ENCODE peak calls at places on chromosome 4, in seven cellular contexts. J is PC-3, X is HCT116, K is mammary epithelial cell, B is mesenchymal stem cell, O is MM.1S, A is neuronal stem cell. F is an unnamed sample.

GRCh38 chr4:26178874-26179273 is 141.9 kb upstream of the RBPJ start:
- DNase-seq in K (no peak), B (no peak), O (no peak), A (no peak), X (no peak), J (no peak), F (peak; percentile 32)

GRCh38 chr4:73589887-73590801 is 30.1 kb downstream of the RASSF6 start:
- DNase-seq in O (peak; percentile 78), B (peak; percentile 18), K (no peak), J (no peak), A (no peak), X (no peak), F (peak; percentile 91)

GRCh38 chr4:23789765-23790164 is 100.1 kb downstream of the PPARGC1A start:
- DNase-seq in B (peak; percentile 80), K (no peak), A (no peak), J (no peak), X (no peak), O (no peak), F (no peak)

GRCh38 chr4:100962698-100963097 is 384.6 kb downstream of the PPP3CA start:
- DNase-seq in X (no peak), K (no peak), B (no peak), J (no peak), A (no peak), O (no peak), F (no peak)

GRCh38 chr4:23902203-23902602 is 12.4 kb upstream of the PPARGC1A start:
- DNase-seq in O (no peak), J (no peak), K (no peak), X (no peak), B (no peak), A (no peak), F (no peak)

GRCh38 chr4:54318904-54319303 is 89.8 kb downstream of the PDGFRA start:
- DNase-seq in X (peak; percentile 21), J (peak; percentile 73), A (peak; percentile 31), B (peak; percentile 63), O (peak; percentile 65), K (peak; percentile 25), F (peak; percentile 82)

GRCh38 chr4:14415146-14415545 is 587.1 kb upstream of the CPEB2 start:
- DNase-seq in O (no peak), B (peak; percentile 29), A (peak; percentile 15), K (peak; percentile 25), J (peak; percentile 33), X (no peak), F (no peak)

GRCh38 chr4:98467627-98468072 is 190.8 kb downstream of the TSPAN5 start:
- DNase-seq in A (peak; percentile 69), B (peak; percentile 90), O (peak; percentile 89), X (peak; percentile 80), J (peak; percentile 90), K (peak; percentile 81), F (peak; percentile 91)

GRCh38 chr4:79576480-79576803 is 168.4 kb upstream of the GK2 start:
- DNase-seq in K (peak; percentile 9), A (peak; percentile 23), X (no peak), O (peak; percentile 55), B (peak; percentile 50), J (peak; percentile 60), F (peak; percentile 51)

GRCh38 chr4:125044886-125045285 is 269.9 kb upstream of the FAT4 start:
- DNase-seq in K (no peak), X (no peak), O (no peak), A (no peak), J (no peak), B (no peak), F (no peak)

GRCh38 chr4:104064650-104065577 is 345.1 kb upstream of the TACR3 start:
- DNase-seq in K (peak; percentile 20), J (peak; percentile 54), X (peak; percentile 56), B (peak; percentile 64), O (peak; percentile 71), A (peak; percentile 38), F (peak; percentile 67)

GRCh38 chr4:158810487-158811215 is 41.8 kb downstream of the FNIP2 start:
- DNase-seq in J (peak; percentile 92), O (no peak), B (peak; percentile 95), K (peak; percentile 87), A (no peak), X (peak; percentile 8), F (no peak)

GRCh38 chr4:9762823-9763475 is 18.5 kb upstream of the DRD5 start:
- DNase-seq in X (peak; percentile 70), K (peak; percentile 68), A (peak; percentile 76), O (peak; percentile 83), J (peak; percentile 72), B (peak; percentile 3), F (peak; percentile 88)

GRCh38 chr4:93217423-93217822 is 611.1 kb upstream of the ATOH1 start:
- DNase-seq in J (no peak), B (peak; percentile 5), A (peak; percentile 26), O (no peak), X (no peak), K (no peak), F (no peak)

GRCh38 chr4:58776627-58777026 is 1666.4 kb upstream of the IGFBP7 start:
- DNase-seq in J (peak; percentile 92), X (no peak), A (no peak), B (peak; percentile 80), K (no peak), O (no peak), F (no peak)

GRCh38 chr4:36651253-36651652 is 369.8 kb downstream of the DTHD1 start:
- DNase-seq in A (no peak), K (peak; percentile 3), X (peak; percentile 2), B (no peak), J (no peak), O (peak; percentile 41), F (no peak)

GRCh38 chr4:27084685-27085356 is 224.2 kb downstream of the STIM2 start:
- DNase-seq in K (no peak), O (peak; percentile 11), J (peak; percentile 34), A (peak; percentile 49), B (peak; percentile 19), X (no peak), F (no peak)

GRCh38 chr4:107711831-107712230 is 8.2 kb downstream of the PAPSS1 start:
- DNase-seq in J (no peak), B (no peak), A (no peak), K (no peak), O (no peak), X (no peak), F (no peak)

GRCh38 chr4:37599092-37599800 is 86.9 kb downstream of the RELL1 start:
- DNase-seq in K (no peak), J (no peak), A (no peak), O (no peak), B (no peak), X (no peak), F (no peak)

GRCh38 chr4:15002659-15003440 is 569 bp downstream of the CPEB2 start:
- DNase-seq in K (peak; percentile 76), O (peak; percentile 86), B (peak; percentile 85), J (peak; percentile 59), A (peak; percentile 71), X (no peak), F (peak; percentile 90)

GRCh38 chr4:86592553-86593249 is 1.4 kb upstream of the PTPN13 start:
- DNase-seq in K (peak; percentile 30), X (no peak), J (peak; percentile 45), A (no peak), O (no peak), B (peak; percentile 33), F (no peak)
- H3K4me2 ChIP-seq in K (peak overlapping the region; percentile 80), X (peak overlapping the region; percentile 86), J (peak overlapping the region; percentile 84), A (peak overlapping the region; percentile 58), O (no peak overlapping the region), B (peak overlapping the region; percentile 72), F (no peak overlapping the region)

GRCh38 chr4:55920571-55920970 is 28.2 kb upstream of the CEP135 start:
- DNase-seq in X (no peak), J (no peak), K (no peak), A (no peak), O (no peak), B (no peak), F (no peak)
- H3K4me2 ChIP-seq in X (no peak overlapping the region), J (no peak overlapping the region), K (no peak overlapping the region), A (no peak overlapping the region), O (no peak overlapping the region), B (no peak overlapping the region), F (no peak overlapping the region)

DNA sequence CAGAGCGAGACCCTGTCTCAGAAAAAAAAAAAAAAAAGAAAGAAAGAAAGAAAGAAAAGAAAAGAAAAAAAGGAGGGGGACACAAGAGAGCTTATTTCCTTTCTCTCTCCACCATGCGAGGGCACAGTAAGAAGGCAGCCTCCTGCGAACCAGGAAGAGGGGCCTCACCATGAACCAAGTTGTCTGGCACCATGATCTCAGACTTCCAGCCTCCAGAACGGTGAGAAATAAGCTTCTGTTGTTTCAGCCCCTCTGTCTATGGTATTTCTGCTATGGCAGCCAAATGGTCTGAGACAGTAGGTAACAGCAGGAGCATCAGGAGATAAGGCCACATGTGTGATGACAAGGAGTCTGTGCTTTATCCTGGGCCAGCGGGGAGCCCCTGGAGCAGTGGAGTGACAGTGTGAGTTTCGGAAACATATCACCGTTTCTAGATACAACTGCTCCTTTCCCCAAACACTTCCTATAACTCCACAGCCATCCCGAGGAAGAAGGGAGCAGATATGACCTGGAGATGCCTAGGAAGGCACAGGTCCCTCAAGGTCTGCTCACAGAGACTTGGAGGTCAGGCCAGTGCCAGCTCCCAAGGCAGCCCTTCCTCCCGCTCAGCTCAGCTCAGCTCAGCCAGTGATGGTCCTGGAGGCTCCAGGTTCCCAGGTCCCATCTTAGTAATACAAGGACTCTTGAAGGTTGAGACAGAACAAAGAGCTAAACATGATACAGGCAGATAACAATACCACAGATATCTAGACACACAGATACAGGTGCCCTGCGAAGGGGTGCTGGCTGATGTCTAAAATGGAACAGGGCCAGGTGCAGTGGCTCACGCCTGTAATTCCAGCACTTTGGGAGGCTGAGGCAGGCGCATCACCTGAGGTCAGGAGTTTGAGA is 17.7 kb downstream of the JAKMIP1 start:
- DNase-seq in A (no peak), J (no peak), K (no peak), X (no peak), B (no peak), O (no peak), F (no peak)
- H3K4me2 ChIP-seq in A (no peak overlapping the region), J (no peak overlapping the region), K (no peak overlapping the region), X (no peak overlapping the region), B (no peak overlapping the region), O (no peak overlapping the region), F (no peak overlapping the region)

GRCh38 chr4:138406881-138407280 is 164.7 kb upstream of the SLC7A11 start:
- DNase-seq in K (peak; percentile 4), A (no peak), J (no peak), B (peak; percentile 38), X (no peak), O (no peak), F (no peak)

GRCh38 chr4:138405439-138405838 is 163.3 kb upstream of the SLC7A11 start:
- DNase-seq in A (no peak), X (no peak), O (peak; percentile 73), B (peak; percentile 18), K (peak; percentile 63), J (peak; percentile 62), F (no peak)

GRCh38 chr4:138405934-138406567 is 163.9 kb upstream of the SLC7A11 start:
- DNase-seq in O (no peak), J (peak; percentile 49), K (peak; percentile 71), X (no peak), B (peak; percentile 70), A (no peak), F (no peak)

GRCh38 chr4:138407329-138407728 is 165.2 kb upstream of the SLC7A11 start:
- DNase-seq in J (no peak), A (no peak), X (no peak), B (no peak), O (no peak), K (no peak), F (no peak)

DNA sequence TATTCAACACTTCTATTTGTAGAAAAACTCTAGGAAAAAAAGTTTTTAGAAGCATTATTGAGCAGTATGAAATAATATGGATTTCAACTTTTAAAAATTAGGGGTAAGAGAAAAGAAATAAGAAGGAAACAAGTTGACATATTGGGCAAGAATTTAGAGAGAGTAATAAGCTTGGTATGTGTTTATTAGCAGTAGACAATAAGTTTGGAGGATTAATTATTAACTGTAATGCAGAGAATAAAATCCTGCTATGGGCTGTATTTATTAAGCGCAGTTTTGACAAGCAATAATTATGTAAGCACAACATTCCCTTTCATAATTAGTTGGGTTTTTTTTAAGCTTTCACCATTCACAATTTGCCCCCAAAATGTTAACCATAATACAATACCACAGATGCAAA is 162.7 kb upstream of the SLC7A11 start:
- DNase-seq in A (no peak), K (no peak), O (no peak), B (no peak), X (no peak), J (no peak), F (no peak)
- H3K4me2 ChIP-seq in A (no peak overlapping the region), K (no peak overlapping the region), O (peak overlapping the region; percentile 2), B (no peak overlapping the region), X (no peak overlapping the region), J (no peak overlapping the region), F (no peak overlapping the region)